ENCODE peak calls at places on chromosomes 11 and 22, in eight cellular contexts. E is lower leg skin, W is endothelial cell of umbilical vein, F is transverse colon, V is A549, S is sigmoid colon, C is Peyer's patch, Y is adrenal gland. M is an unnamed sample.

GRCh38 chr22:22748297-22748743 is 103.9 kb downstream of the GGTLC2 start:
- DNase-seq in E (peak), F (peak), S (no peak), C (peak), Y (peak), V (no peak), W (peak), M (no peak)

GRCh38 chr11:128488471-128488870 is 98.9 kb downstream of the ETS1 start:
- DNase-seq in Y (no peak), S (no peak), F (no peak), E (no peak), C (no peak), V (no peak), W (no peak), M (peak)

GRCh38 chr22:20580179-20580578 is 72.8 kb downstream of the MED15 start:
- DNase-seq in V (no peak), F (no peak), S (no peak), Y (peak), E (no peak), W (no peak), C (no peak), M (no peak)

GRCh38 chr11:44774736-44775135 is 48.0 kb downstream of the TSPAN18 start:
- DNase-seq in F (no peak), S (no peak), Y (peak), V (no peak), E (no peak), C (no peak), W (peak), M (no peak)

GRCh38 chr11:2376751-2377451 is at the start of gene CD81:
- DNase-seq in W (no peak), V (peak), E (peak), S (no peak), F (no peak), C (peak), Y (no peak), M (peak)

GRCh38 chr11:5369793-5370192 is 13.8 kb upstream of the OR51M1 start:
- DNase-seq in Y (no peak), F (no peak), E (no peak), V (peak), W (peak), S (no peak), C (no peak), M (no peak)

GRCh38 chr11:105189586-105189985 is 50.0 kb upstream of the CARD18 start:
- DNase-seq in Y (no peak), E (no peak), W (no peak), C (no peak), F (no peak), V (no peak), S (no peak), M (no peak)

GRCh38 chr11:70282012-70282411 is 11.5 kb downstream of the PPFIA1 start:
- DNase-seq in S (no peak), F (no peak), V (no peak), E (no peak), W (no peak), Y (no peak), C (no peak), M (no peak)

GRCh38 chr11:116703421-116703820 is 69.4 kb downstream of the BUD13 start:
- DNase-seq in C (no peak), S (peak), E (no peak), W (no peak), F (no peak), Y (no peak), V (no peak), M (no peak)

GRCh38 chr11:30914143-30914762 is 328.1 kb upstream of the MPPED2 start:
- DNase-seq in E (peak), F (peak), Y (peak), V (peak), S (no peak), W (peak), C (peak), M (peak)

GRCh38 chr11:2208691-2209369 is 37.2 kb upstream of the TH start:
- DNase-seq in W (no peak), E (peak), Y (peak), V (no peak), F (peak), S (peak), C (no peak), M (no peak)

GRCh38 chr11:58133329-58134076 is 8.2 kb upstream of the OR9I1 start:
- DNase-seq in F (no peak), C (no peak), S (no peak), E (no peak), Y (no peak), W (no peak), V (no peak), M (no peak)

GRCh38 chr11:1714908-1715885 is 18.2 kb downstream of the KRTAP5-6 start:
- DNase-seq in W (no peak), E (no peak), F (no peak), Y (no peak), S (no peak), C (peak), V (no peak), M (no peak)

GRCh38 chr11:57649826-57650738 is at the start of gene YPEL4:
- DNase-seq in C (peak), E (peak), S (peak), W (peak), Y (peak), F (peak), V (peak), M (peak)

GRCh38 chr22:24451162-24451561 is 23.8 kb downstream of the ADORA2A start:
- DNase-seq in E (no peak), C (no peak), W (no peak), Y (no peak), V (no peak), F (no peak), S (no peak), M (no peak)

GRCh38 chr11:76704171-76704948 is 33.8 kb upstream of the LRRC32 start:
- DNase-seq in V (no peak), W (no peak), Y (no peak), S (no peak), C (no peak), E (no peak), F (no peak), M (no peak)

GRCh38 chr11:14855890-14856289 is 36.1 kb downstream of the CYP2R1 start:
- DNase-seq in W (no peak), C (no peak), Y (no peak), F (no peak), S (no peak), E (no peak), V (no peak), M (no peak)

DNA sequence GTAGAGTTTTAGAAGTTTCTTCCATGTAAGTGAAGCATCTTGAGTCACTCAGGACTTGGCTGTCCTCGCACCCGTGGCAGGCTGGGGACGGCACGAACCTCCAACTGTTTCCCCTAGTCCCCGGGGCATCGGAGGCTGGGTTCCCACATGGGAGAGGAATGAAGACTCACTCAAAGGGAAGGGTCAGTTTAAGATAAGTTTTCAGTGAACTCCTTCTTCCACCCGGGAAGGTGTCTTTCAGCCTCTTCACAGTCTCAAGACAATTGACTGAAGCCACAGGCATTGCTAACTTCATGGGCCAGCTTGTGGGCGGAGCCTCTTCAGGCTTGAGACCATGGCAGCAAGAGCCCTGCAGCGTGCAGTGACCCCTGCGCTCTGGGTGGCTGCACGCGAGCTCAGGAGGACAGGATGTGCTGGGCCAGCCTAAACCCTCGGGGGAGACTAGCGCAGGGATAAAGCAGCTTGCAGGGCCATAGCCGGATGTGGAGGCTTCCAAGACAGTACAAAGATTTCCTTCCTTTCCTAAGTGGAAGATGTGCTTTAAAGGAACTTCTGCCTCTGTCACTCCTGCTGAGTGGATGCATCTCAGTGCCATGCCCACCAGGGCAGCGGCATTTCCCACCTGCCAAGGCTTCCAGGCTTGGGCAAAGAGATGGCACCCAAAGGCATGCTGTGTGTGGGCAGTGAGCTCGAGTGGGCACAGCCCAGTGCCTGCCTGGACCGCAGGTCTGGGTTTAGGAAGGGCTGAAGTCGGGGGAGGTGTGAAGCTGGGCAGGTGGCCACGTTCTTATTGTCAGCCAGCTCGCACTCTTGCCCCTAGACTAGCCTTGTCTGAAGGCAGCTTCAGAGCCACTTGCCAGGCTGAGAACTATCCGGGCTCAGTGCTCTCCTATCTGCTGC is 32.9 kb downstream of the PPIL2 start:
- DNase-seq in C (no peak), S (no peak), W (no peak), E (no peak), F (no peak), V (no peak), Y (peak), M (no peak)
- TF ChIP-seq POLR2A in C (no peak), S (no peak), W (no peak), E (no peak), F (no peak), V (no peak), Y (no peak), M (no peak)

GRCh38 chr22:43187171-43188099 is 501 bp upstream of the TTLL12 start:
- DNase-seq in W (peak), Y (peak), V (peak), S (peak), F (peak), E (peak), C (peak), M (peak)
- TF ChIP-seq POLR2A in W (peak), Y (peak), V (peak), S (peak), F (peak), E (no peak), C (peak), M (peak)

DNA sequence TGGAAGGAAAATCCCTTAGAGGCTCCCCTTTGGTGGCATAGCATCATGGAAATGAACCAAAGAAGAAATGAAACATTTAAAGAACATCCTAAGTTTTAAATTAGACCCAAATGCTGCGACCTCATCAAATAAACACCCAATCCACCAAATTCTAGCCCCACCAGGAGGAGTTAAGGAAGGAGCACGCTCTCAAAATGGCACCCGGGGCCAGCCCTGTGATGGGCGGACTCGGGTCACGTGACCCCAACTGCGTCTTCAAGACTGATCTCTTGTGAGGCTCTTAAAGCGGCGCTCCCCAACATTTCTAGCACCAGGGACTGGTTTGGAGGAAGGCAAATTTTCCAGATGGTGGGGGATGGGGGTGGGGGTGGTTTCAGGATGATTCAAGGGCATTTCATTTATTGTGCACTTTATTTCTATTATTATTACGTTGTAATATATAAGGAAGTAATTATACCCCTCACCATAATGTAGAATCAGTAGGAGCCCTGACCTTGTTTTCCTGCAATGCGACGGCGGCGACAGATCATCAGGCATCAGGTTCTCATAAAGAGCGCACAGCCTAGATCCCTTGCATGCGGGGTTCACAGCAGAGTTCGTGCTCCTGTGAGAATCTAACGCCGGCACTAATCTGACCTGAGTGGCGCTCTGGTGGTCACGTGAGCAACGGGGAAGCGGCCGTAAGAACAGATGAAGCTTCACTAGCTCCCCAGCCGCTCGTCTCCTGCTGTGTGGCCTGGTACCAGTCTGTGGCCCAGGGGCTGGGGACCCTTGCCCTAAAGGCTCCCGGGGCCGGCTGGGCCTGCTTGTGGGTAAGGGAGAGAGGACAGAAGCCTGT is 90.6 kb upstream of the SLC22A12 start:
- DNase-seq in Y (no peak), C (no peak), S (no peak), E (no peak), F (no peak), V (no peak), W (no peak), M (no peak)
- TF ChIP-seq POLR2A in Y (no peak), C (no peak), S (no peak), E (no peak), F (no peak), V (no peak), W (no peak), M (no peak)

GRCh38 chr11:72639475-72640375 is 34.5 kb downstream of the PDE2A start:
- DNase-seq in S (no peak), W (no peak), V (no peak), C (no peak), Y (peak), E (no peak), F (no peak), M (no peak)
- TF ChIP-seq POLR2A in S (no peak), W (no peak), V (no peak), C (no peak), Y (no peak), E (no peak), F (no peak), M (no peak)

DNA sequence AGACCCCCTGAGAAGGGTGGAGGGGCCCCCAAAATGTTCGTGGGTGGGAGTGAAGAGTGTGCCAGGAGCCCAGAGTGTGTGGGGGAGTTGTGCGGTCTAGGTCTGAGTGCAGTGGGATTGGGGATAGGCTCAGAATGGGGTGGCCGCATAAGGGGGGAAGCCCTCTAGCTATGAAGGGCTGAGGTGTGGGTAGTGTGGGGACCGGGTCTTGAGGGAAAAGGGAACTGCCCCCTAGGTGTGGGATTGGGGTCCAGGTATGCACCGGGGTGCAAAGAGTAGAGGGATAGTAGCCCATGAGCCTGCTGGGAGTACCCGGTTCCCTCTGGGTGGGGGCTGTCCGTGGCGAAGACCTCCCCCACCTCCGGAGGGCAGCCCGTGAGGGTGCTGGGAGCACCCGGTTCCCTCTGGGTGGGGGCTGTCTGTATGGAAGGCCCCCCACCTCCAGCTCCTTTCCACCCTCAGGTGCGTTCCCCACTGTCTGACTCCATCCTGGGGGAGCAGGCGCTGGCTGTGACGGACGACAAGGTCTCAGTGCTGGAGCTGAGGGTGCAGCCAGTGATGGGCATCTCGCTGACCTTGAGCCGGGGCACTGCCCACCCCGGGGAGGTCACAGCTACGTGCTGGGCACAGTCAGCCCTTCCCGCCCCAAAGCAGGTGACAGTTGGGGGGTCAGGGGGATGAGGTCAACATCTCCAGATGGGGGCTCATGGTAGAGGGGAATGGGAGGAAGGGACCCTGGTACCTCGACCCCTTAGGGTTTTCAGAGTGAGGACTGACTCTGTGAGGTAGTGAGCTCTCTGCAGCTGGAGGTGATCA is 10.7 kb downstream of the TMEM132A start:
- DNase-seq in W (no peak), S (no peak), C (no peak), F (no peak), Y (no peak), V (no peak), E (no peak), M (no peak)
- TF ChIP-seq POLR2A in W (no peak), S (no peak), C (no peak), F (no peak), Y (no peak), V (no peak), E (no peak), M (no peak)

DNA sequence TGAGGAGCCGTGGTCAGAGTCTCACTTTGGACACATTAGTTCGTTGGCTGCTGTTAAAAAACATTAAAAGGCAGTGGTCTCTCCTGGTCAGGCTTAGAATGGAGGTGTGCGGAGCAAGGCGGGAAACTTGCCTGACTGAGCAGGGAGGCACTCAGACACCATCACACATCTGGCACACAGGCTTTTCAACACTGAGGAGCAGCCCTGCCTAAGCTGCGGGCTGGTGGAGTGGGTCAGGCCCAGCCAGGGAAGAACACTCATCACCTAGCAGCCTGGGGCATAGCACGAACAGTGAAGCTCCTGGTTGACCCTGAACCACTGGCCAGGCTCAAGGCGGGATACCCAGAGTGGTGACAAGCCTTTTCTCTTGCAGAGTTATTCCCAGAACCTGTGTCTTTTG is 4.2 kb downstream of the KAT5 start:
- DNase-seq in Y (no peak), V (no peak), F (no peak), E (no peak), S (no peak), W (no peak), C (no peak), M (no peak)
- TF ChIP-seq POLR2A in Y (no peak), V (no peak), F (no peak), E (no peak), S (no peak), W (peak), C (no peak), M (no peak)

GRCh38 chr11:59562292-59562691 is 51.0 kb downstream of the OR4D9 start:
- DNase-seq in F (no peak), C (no peak), Y (no peak), V (no peak), W (no peak), S (no peak), E (no peak), M (no peak)

GRCh38 chr11:59557940-59558643 is 46.8 kb downstream of the OR4D9 start:
- DNase-seq in F (no peak), V (no peak), E (no peak), C (no peak), S (no peak), Y (no peak), W (no peak), M (no peak)

GRCh38 chr11:59559886-59560285 is 48.5 kb downstream of the OR4D9 start:
- DNase-seq in W (no peak), E (no peak), Y (no peak), F (no peak), C (no peak), V (no peak), S (no peak), M (no peak)

GRCh38 chr11:59560702-59561469 is 49.5 kb downstream of the OR4D9 start:
- DNase-seq in W (peak), E (peak), F (peak), S (peak), C (peak), V (peak), Y (peak), M (no peak)

DNA sequence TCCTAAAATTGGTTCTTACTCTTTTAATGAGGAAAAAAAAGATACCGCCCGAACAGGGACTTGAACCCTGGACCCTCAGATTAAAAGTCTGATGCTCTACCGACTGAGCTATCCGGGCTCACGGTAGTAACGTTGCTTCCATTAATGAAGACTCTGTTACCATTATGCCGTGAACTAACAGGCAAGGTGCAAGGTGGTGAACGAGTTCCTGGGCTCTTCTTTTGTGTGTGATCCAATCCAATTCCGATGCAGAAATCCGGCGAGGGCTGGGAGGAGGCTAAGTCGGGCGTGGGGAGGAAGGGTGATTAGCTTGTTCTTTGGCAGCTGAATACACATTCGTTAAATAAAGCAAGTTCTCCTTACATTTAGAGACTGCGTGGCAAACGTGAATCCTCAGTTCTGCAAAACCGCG is 49.0 kb downstream of the OR4D9 start:
- DNase-seq in E (peak), W (peak), V (no peak), Y (peak), S (peak), F (peak), C (peak), M (no peak)
- TF ChIP-seq POLR2A in E (no peak), W (peak), V (no peak), Y (peak), S (no peak), F (no peak), C (no peak), M (peak)

GRCh38 chr22:45224331-45224730 is 16.4 kb downstream of the KIAA0930 start:
- DNase-seq in C (no peak), Y (no peak), S (no peak), E (no peak), W (no peak), V (no peak), F (no peak), M (no peak)

GRCh38 chr22:45224988-45225731 is 15.5 kb downstream of the KIAA0930 start:
- DNase-seq in Y (no peak), V (no peak), F (no peak), S (no peak), C (no peak), E (no peak), W (no peak), M (no peak)

GRCh38 chr22:45226681-45227186 is 14.0 kb downstream of the KIAA0930 start:
- DNase-seq in V (no peak), S (no peak), W (no peak), F (no peak), E (no peak), Y (peak), C (no peak), M (no peak)

GRCh38 chr22:45227645-45228400 is 12.9 kb downstream of the KIAA0930 start:
- DNase-seq in Y (no peak), S (no peak), E (no peak), C (no peak), V (no peak), W (no peak), F (peak), M (no peak)

GRCh38 chr22:45225732-45226560 is 14.7 kb downstream of the KIAA0930 start:
- DNase-seq in S (peak), F (peak), V (no peak), C (no peak), W (no peak), E (peak), Y (peak), M (no peak)
- TF ChIP-seq POLR2A in S (no peak), F (no peak), V (no peak), C (no peak), W (no peak), E (no peak), Y (no peak), M (no peak)